ENCODE peak calls at places on chromosomes 12 and 14, in eight cellular contexts. T is A549; S is AG09319; O is CD4-positive, alpha-beta T cell; I is AG04450; K is AG10803; C is GM13976; R is cardiac muscle cell. G is an unnamed sample.

GRCh38 chr12:110561471-110562201 is 21.5 kb downstream of the PPTC7 start:
- DNase-seq in T (no peak), S (no peak), R (no peak), C (no peak), I (no peak), K (peak), O (no peak), G (no peak)

GRCh38 chr14:100586520-100587247 is 533 bp downstream of the BEGAIN start:
- DNase-seq in K (no peak), I (no peak), R (peak), C (no peak), T (peak), O (no peak), S (no peak), G (no peak)

GRCh38 chr12:52501490-52501889 is 8.4 kb upstream of the KRT6A start:
- DNase-seq in K (no peak), O (no peak), S (no peak), T (no peak), I (no peak), R (no peak), C (no peak), G (no peak)

GRCh38 chr12:42483534-42483857 is 106.0 kb downstream of the PRICKLE1 start:
- DNase-seq in T (no peak), O (no peak), R (peak), I (no peak), C (peak), S (no peak), K (no peak), G (peak)

GRCh38 chr14:51657762-51658161 is 6.1 kb downstream of the FRMD6 start:
- DNase-seq in T (no peak), O (no peak), K (no peak), R (no peak), C (no peak), S (no peak), I (no peak), G (no peak)

GRCh38 chr14:51201890-51202289 is 38.2 kb upstream of the TMX1 start:
- DNase-seq in C (no peak), R (no peak), S (no peak), T (no peak), K (no peak), I (no peak), O (no peak), G (no peak)

GRCh38 chr14:92385561-92385960 is 62.6 kb downstream of the SLC24A4 start:
- DNase-seq in R (no peak), K (no peak), T (no peak), S (no peak), C (no peak), I (no peak), O (no peak), G (no peak)

GRCh38 chr14:37289688-37290087 is 92.0 kb downstream of the MIPOL1 start:
- DNase-seq in K (no peak), I (no peak), S (no peak), C (no peak), R (no peak), T (no peak), O (no peak), G (no peak)

GRCh38 chr14:41377926-41378325 is 228.8 kb upstream of the LRFN5 start:
- DNase-seq in T (no peak), R (no peak), I (no peak), K (no peak), O (no peak), C (no peak), S (no peak), G (no peak)

GRCh38 chr14:81301371-81301770 is 80.6 kb upstream of the GTF2A1 start:
- DNase-seq in K (no peak), S (no peak), I (no peak), T (no peak), C (no peak), O (no peak), R (no peak), G (no peak)

GRCh38 chr14:65287264-65288131 is 125.0 kb upstream of the FUT8 start:
- DNase-seq in T (no peak), R (no peak), S (no peak), I (no peak), O (peak), C (peak), K (no peak), G (peak)

GRCh38 chr14:100031506-100032281 is 33.5 kb upstream of the EVL start:
- DNase-seq in O (no peak), I (peak), C (no peak), R (no peak), K (peak), S (peak), T (peak), G (no peak)

GRCh38 chr12:21151184-21151583 is 20.2 kb downstream of the SLCO1B1 start:
- DNase-seq in O (no peak), C (no peak), S (no peak), T (no peak), R (no peak), I (no peak), K (no peak), G (no peak)

GRCh38 chr14:44962573-44963528 is 861 bp downstream of the TOGARAM1 start:
- DNase-seq in I (peak), S (no peak), R (peak), O (no peak), C (no peak), T (no peak), K (peak), G (no peak)

GRCh38 chr14:94936411-94936892 is 166.5 kb upstream of the GSC start:
- DNase-seq in K (peak), O (no peak), C (no peak), R (no peak), T (no peak), I (no peak), S (peak), G (no peak)

GRCh38 chr14:93317836-93318807 is 14.7 kb downstream of the BTBD7 start:
- DNase-seq in T (peak), O (no peak), R (no peak), K (peak), C (no peak), I (no peak), S (no peak), G (no peak)

GRCh38 chr14:50937800-50938199 is 6.5 kb downstream of the PYGL start:
- DNase-seq in O (no peak), T (no peak), S (no peak), I (no peak), K (no peak), C (no peak), R (no peak), G (no peak)

GRCh38 chr14:76769636-76770292 is 8.5 kb downstream of the VASH1 start:
- DNase-seq in O (no peak), I (no peak), T (no peak), R (no peak), S (no peak), C (no peak), K (no peak), G (no peak)

GRCh38 chr14:45715946-45716345 is 462.9 kb upstream of the MIS18BP1 start:
- DNase-seq in C (no peak), R (no peak), O (no peak), T (no peak), I (no peak), S (no peak), K (no peak), G (no peak)

GRCh38 chr12:58916891-58917570 is 3.3 kb downstream of the LRIG3 start:
- DNase-seq in O (no peak), S (no peak), K (peak), R (no peak), C (no peak), I (no peak), T (no peak), G (no peak)

GRCh38 chr14:99879401-99880295 is 86.4 kb downstream of the EML1 start:
- DNase-seq in O (no peak), T (no peak), S (peak), C (no peak), I (peak), K (peak), R (no peak), G (no peak)

GRCh38 chr14:73491256-73491976 is 683 bp downstream of the RIOX1 start:
- DNase-seq in C (peak), K (peak), T (peak), R (peak), I (peak), O (peak), S (no peak), G (no peak)

GRCh38 chr14:92986254-92987147 is 63.6 kb downstream of the CHGA start:
- DNase-seq in K (peak), S (peak), R (no peak), C (no peak), T (peak), O (no peak), I (no peak), G (no peak)

GRCh38 chr14:38120109-38120508 is 87.6 kb upstream of the SSTR1 start:
- DNase-seq in I (no peak), T (no peak), S (no peak), C (no peak), O (no peak), K (no peak), R (no peak), G (no peak)

GRCh38 chr12:69291278-69291593 is 51.9 kb downstream of the CPSF6 start:
- DNase-seq in C (no peak), O (no peak), T (no peak), S (no peak), K (no peak), R (no peak), I (no peak), G (no peak)

GRCh38 chr12:72330784-72331183 is 58.6 kb downstream of the TRHDE start:
- DNase-seq in R (no peak), C (no peak), K (no peak), I (no peak), T (no peak), O (no peak), S (no peak), G (no peak)

GRCh38 chr12:42086021-42086420 is 58.7 kb downstream of the GXYLT1 start:
- DNase-seq in I (peak), S (peak), T (no peak), O (no peak), R (no peak), K (peak), C (no peak), G (no peak)

GRCh38 chr12:127690161-127690560 is 576.8 kb upstream of the TMEM132C start:
- DNase-seq in T (no peak), R (peak), K (no peak), I (no peak), O (no peak), C (no peak), S (no peak), G (no peak)

GRCh38 chr14:104114421-104115130 is 23.8 kb upstream of the KIF26A start:
- DNase-seq in S (no peak), C (no peak), R (no peak), I (no peak), O (no peak), T (no peak), K (no peak), G (no peak)

GRCh38 chr12:30830751-30831150 is 76.0 kb upstream of the CAPRIN2 start:
- DNase-seq in O (no peak), R (no peak), S (no peak), C (no peak), I (no peak), T (no peak), K (no peak), G (no peak)

GRCh38 chr14:90383731-90384542 is 12.9 kb upstream of the CALM1 start:
- DNase-seq in O (peak), I (no peak), R (peak), T (no peak), S (no peak), K (peak), C (peak), G (peak)

GRCh38 chr12:76270657-76271358 is 77.4 kb downstream of the BBS10 start:
- DNase-seq in O (no peak), I (no peak), C (no peak), R (no peak), S (no peak), K (no peak), T (no peak), G (no peak)

GRCh38 chr14:80077262-80077661 is 134.0 kb downstream of the DIO2 start:
- DNase-seq in K (peak), S (no peak), I (peak), R (no peak), C (no peak), T (no peak), O (no peak), G (no peak)

GRCh38 chr14:35046751-35047536 is 872 bp downstream of the FAM177A1 start:
- DNase-seq in O (no peak), R (no peak), K (no peak), C (no peak), T (peak), I (no peak), S (no peak), G (no peak)

GRCh38 chr12:108955225-108955835 is 65.5 kb downstream of the SVOP start:
- DNase-seq in T (no peak), I (no peak), S (no peak), O (no peak), R (peak), K (peak), C (no peak), G (no peak)

GRCh38 chr14:94775875-94776217 is 5.9 kb upstream of the GSC start:
- DNase-seq in I (no peak), R (no peak), T (no peak), O (no peak), C (no peak), K (peak), S (no peak), G (no peak)

DNA sequence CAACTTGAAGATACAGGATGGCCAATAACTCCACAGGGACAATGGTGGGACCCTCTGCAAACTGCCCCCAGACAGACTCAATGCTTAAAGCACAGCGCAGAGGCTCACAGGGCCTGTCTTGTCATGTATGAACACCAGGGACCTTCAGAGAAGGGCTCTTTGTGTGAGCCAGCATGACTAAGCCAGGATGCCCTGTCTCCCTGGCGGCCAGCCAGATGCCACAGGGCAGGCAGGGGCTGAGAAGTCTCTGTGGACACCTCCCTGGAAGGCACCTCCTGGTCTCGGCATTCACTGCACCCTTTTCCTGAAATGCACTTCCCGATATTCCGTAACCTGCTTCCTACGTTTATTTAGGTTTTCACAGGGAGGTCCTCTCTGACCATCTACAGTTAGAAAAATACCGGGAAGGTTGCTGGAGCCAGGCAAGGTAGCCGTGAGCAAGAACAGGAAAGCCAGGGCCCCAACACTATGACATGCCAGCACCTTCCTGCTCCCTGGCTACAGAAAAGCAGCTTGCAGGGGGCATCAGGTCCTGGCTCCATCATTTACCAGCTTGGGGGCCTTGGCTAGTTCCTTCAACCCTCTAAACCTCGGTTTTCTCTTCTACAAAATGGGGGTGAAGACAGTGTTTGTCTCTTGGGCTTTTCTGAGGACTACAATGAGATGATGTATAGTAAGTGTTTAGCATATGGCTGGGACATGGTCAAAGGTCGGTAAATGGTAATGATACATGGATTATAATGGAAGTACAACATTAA is 65.0 kb downstream of the PITPNM2 start:
- DNase-seq in C (no peak), T (peak), S (no peak), K (peak), R (no peak), I (no peak), O (no peak), G (no peak)
- TF ChIP-seq CTCF in C (no peak), T (no peak), S (no peak), K (no peak), R (no peak), I (no peak), O (no peak), G (no peak)

GRCh38 chr12:56935752-56936151 is 1.5 kb upstream of the SDR9C7 start:
- DNase-seq in S (no peak), T (no peak), C (no peak), I (no peak), O (no peak), R (no peak), K (no peak), G (no peak)
- TF ChIP-seq CTCF in S (no peak), T (no peak), C (no peak), I (no peak), O (no peak), R (no peak), K (no peak), G (no peak)

GRCh38 chr12:49283541-49284429 is 11.2 kb upstream of the PRPH start:
- DNase-seq in C (no peak), T (no peak), I (no peak), O (no peak), R (no peak), S (no peak), K (no peak), G (no peak)
- TF ChIP-seq CTCF in C (no peak), T (peak), I (peak), O (no peak), R (no peak), S (no peak), K (peak), G (no peak)

GRCh38 chr12:9319044-9319841 is 111.0 kb upstream of the PZP start:
- DNase-seq in K (no peak), C (peak), R (no peak), S (no peak), I (no peak), T (no peak), O (no peak), G (no peak)
- TF ChIP-seq CTCF in K (no peak), C (no peak), R (no peak), S (no peak), I (no peak), T (no peak), O (no peak), G (no peak)

GRCh38 chr12:12999276-12999958 is 648 bp downstream of the HEBP1 start:
- DNase-seq in O (no peak), R (peak), S (no peak), I (no peak), T (peak), C (no peak), K (peak), G (no peak)
- TF ChIP-seq CTCF in O (no peak), R (no peak), S (no peak), I (peak), T (no peak), C (no peak), K (no peak), G (no peak)

GRCh38 chr14:58401587-58401986 is 5.9 kb downstream of the TOMM20L start:
- DNase-seq in S (no peak), C (no peak), R (no peak), T (no peak), I (no peak), K (no peak), O (no peak), G (no peak)
- TF ChIP-seq CTCF in S (no peak), C (no peak), R (no peak), T (peak), I (no peak), K (no peak), O (no peak), G (no peak)

DNA sequence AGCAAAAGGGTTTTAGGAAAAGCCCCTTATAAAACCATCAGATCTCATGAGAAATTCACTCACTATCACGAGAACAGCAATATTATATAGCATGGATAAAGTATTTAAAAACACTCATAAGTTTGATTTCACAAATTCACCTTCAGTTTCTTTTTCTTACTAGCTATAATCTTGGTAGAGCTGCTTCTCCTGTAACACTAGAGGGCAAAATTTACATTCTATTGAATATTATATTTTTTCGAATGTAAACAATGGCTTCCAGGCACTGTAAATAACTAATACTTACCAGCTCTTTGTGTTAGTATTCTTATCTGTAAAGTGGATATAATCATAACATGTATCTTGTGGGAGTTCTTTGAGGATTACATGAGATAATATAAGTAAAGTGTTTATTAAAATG is 259.6 kb downstream of the CCER1 start:
- DNase-seq in T (no peak), K (no peak), O (no peak), R (no peak), I (no peak), C (no peak), S (no peak), G (no peak)
- TF ChIP-seq CTCF in T (no peak), K (no peak), O (no peak), R (peak), I (peak), C (no peak), S (no peak), G (no peak)

GRCh38 chr12:120529641-120530314 is 820 bp upstream of the COQ5 start:
- DNase-seq in O (no peak), C (no peak), S (no peak), R (peak), T (peak), I (no peak), K (peak), G (no peak)
- TF ChIP-seq CTCF in O (no peak), C (no peak), S (peak), R (no peak), T (no peak), I (peak), K (peak), G (no peak)

GRCh38 chr12:120944645-120945217 is 33.6 kb upstream of the HNF1A start:
- DNase-seq in R (peak), T (peak), I (peak), C (peak), O (peak), S (no peak), K (peak), G (peak)
- TF ChIP-seq CTCF in R (peak), T (peak), I (peak), C (peak), O (peak), S (peak), K (peak), G (no peak)

GRCh38 chr12:118853634-118854033 is 127.7 kb upstream of the SRRM4 start:
- DNase-seq in I (no peak), T (no peak), O (no peak), R (peak), K (no peak), C (no peak), S (no peak), G (no peak)
- TF ChIP-seq CTCF in I (no peak), T (no peak), O (no peak), R (no peak), K (no peak), C (no peak), S (no peak), G (no peak)

G was measured in activated B cell treated with CpG ODN at 0.5 μM for 24 hours.